ENCODE peak calls at places on chromosomes 3 and 15, in four cellular contexts. N is HepG2, S is K562, U is SK-N-SH. W is an unnamed sample.

GRCh38 chr3:183193762-183194701 is 31.5 kb upstream of the LAMP3 start:
- DNase-seq in N (no peak), U (no peak), S (no peak), W (no peak)

GRCh38 chr15:22956257-22956979 is 23.8 kb downstream of the CYFIP1 start:
- DNase-seq in N (no peak), U (peak), S (no peak), W (no peak)

GRCh38 chr3:7410782-7411181 is 549.9 kb downstream of the GRM7 start:
- DNase-seq in N (no peak), U (no peak), S (no peak), W (no peak)

GRCh38 chr3:38516669-38517068 is 20.5 kb downstream of the EXOG start:
- DNase-seq in N (no peak), U (no peak), S (no peak), W (no peak)

GRCh38 chr3:196740476-196741400 is 1.1 kb downstream of the PAK2 start:
- DNase-seq in S (no peak), N (peak), U (peak), W (no peak)

GRCh38 chr3:40616420-40616819 is 91.7 kb downstream of the ZNF621 start:
- DNase-seq in S (no peak), N (no peak), U (peak), W (no peak)

GRCh38 chr15:66722757-66723540 is 20.9 kb downstream of the SMAD6 start:
- DNase-seq in U (no peak), N (no peak), S (no peak), W (no peak)

GRCh38 chr3:133765256-133765655 is 19.1 kb downstream of the TF start:
- DNase-seq in U (no peak), N (no peak), S (no peak), W (no peak)

GRCh38 chr3:194103475-194103874 is 32.5 kb upstream of the HES1 start:
- DNase-seq in U (no peak), S (no peak), N (no peak), W (no peak)

GRCh38 chr15:87916208-87916607 is 340.3 kb downstream of the NTRK3 start:
- DNase-seq in U (no peak), S (no peak), N (no peak), W (no peak)

GRCh38 chr3:71724584-71725278 is 471 bp downstream of the EIF4E3 start:
- DNase-seq in N (no peak), U (peak), S (no peak), W (no peak)

GRCh38 chr3:134628884-134629283 is 21.9 kb downstream of the KY start:
- DNase-seq in N (no peak), U (no peak), S (no peak), W (no peak)

GRCh38 chr3:154427685-154428291 is 2.2 kb downstream of the GPR149 start:
- DNase-seq in S (no peak), U (peak), N (no peak), W (no peak)

GRCh38 chr3:194661374-194661773 is 10.6 kb downstream of the LSG1 start:
- DNase-seq in S (no peak), N (no peak), U (no peak), W (no peak)

GRCh38 chr3:107198522-107199271 is 178.5 kb upstream of the CCDC54 start:
- DNase-seq in N (no peak), U (no peak), S (no peak), W (no peak)

GRCh38 chr3:181212271-181212670 is 222.7 kb upstream of the DNAJC19 start:
- DNase-seq in U (no peak), S (no peak), N (no peak), W (no peak)

GRCh38 chr15:87224409-87224808 is 1032.1 kb downstream of the NTRK3 start:
- DNase-seq in S (no peak), U (no peak), N (no peak), W (no peak)

GRCh38 chr3:7709383-7710082 is 792.1 kb upstream of the LMCD1 start:
- DNase-seq in U (no peak), N (no peak), S (no peak), W (peak)

GRCh38 chr15:44584162-44584749 is 47.3 kb downstream of the EIF3J start:
- DNase-seq in S (no peak), U (peak), N (peak), W (peak)

GRCh38 chr15:85543741-85544155 is 163.3 kb downstream of the AKAP13 start:
- DNase-seq in S (no peak), U (no peak), N (no peak), W (no peak)

GRCh38 chr3:150407818-150408231 is 273 bp upstream of the TSC22D2 start:
- DNase-seq in N (no peak), S (peak), U (no peak), W (peak)

GRCh38 chr3:99474776-99475175 is 163.6 kb upstream of the COL8A1 start:
- DNase-seq in U (no peak), S (no peak), N (no peak), W (no peak)

GRCh38 chr3:43641306-43642114 is 19.7 kb upstream of the ANO10 start:
- DNase-seq in N (no peak), U (no peak), S (no peak), W (no peak)

GRCh38 chr3:150495563-150496168 is 50.6 kb downstream of the SERP1 start:
- DNase-seq in N (peak), S (peak), U (peak), W (peak)

GRCh38 chr3:87727783-87728182 is 331.0 kb downstream of the CGGBP1 start:
- DNase-seq in N (no peak), S (no peak), U (no peak), W (no peak)

GRCh38 chr15:63246691-63247464 is 30.5 kb upstream of the APH1B start:
- DNase-seq in S (no peak), N (peak), U (no peak), W (no peak)

GRCh38 chr15:80929225-80929624 is 60.4 kb downstream of the MESD start:
- DNase-seq in S (no peak), U (no peak), N (no peak), W (no peak)

GRCh38 chr3:194328080-194328571 is 23.0 kb downstream of the CPN2 start:
- DNase-seq in U (peak), N (no peak), S (peak), W (no peak)

GRCh38 chr3:26559252-26559651 is 63.3 kb upstream of the LRRC3B start:
- DNase-seq in S (no peak), N (no peak), U (peak), W (no peak)

DNA sequence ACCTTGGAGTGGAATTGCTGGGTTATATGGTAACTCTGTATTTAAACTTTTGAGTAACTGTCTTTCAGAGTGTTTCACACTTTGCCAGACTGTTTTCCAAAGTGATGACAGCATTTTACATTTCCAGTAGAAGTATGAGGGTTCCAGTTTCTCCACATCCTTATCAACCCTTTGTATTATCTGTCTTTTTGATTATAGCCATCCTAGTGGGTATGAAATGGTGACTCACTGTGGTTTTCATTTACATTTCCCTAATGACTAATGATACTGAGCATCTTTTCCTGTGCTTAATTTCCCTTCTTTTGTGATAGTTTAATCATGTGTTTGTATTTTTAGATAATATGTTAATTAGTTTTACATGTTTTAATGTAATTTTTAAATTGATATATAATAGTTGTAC is 138.1 kb upstream of the DAZL start:
- DNase-seq in U (no peak), N (no peak), S (no peak), W (no peak)
- TF ChIP-seq ELF1 in U (no peak), N (no peak), S (no peak), W (no peak)

GRCh38 chr3:147652682-147653081 is 243.5 kb downstream of the ZIC1 start:
- DNase-seq in S (no peak), N (no peak), U (no peak), W (no peak)

GRCh38 chr3:147654827-147655226 is 245.7 kb downstream of the ZIC1 start:
- DNase-seq in S (no peak), N (no peak), U (no peak), W (no peak)

GRCh38 chr3:147656023-147656422 is 246.9 kb downstream of the ZIC1 start:
- DNase-seq in U (no peak), S (no peak), N (no peak), W (no peak)

GRCh38 chr3:147653309-147653923 is 244.3 kb downstream of the ZIC1 start:
- DNase-seq in S (no peak), U (no peak), N (no peak), W (no peak)

GRCh38 chr3:147655236-147655635 is 246.1 kb downstream of the ZIC1 start:
- DNase-seq in N (no peak), S (no peak), U (no peak), W (no peak)
- TF ChIP-seq ELF1 in N (no peak), S (no peak), U (no peak), W (no peak)

GRCh38 chr15:58957101-58957973 is 23.9 kb upstream of the SLTM start:
- DNase-seq in U (peak), N (peak), S (peak), W (peak)
- TF ChIP-seq ELF1 in U (no peak), N (no peak), S (no peak), W (no peak)

GRCh38 chr3:115217678-115218451 is 70.8 kb upstream of the ZBTB20 start:
- DNase-seq in U (peak), N (peak), S (peak), W (peak)
- TF ChIP-seq ELF1 in U (no peak), N (no peak), S (no peak), W (no peak)

DNA sequence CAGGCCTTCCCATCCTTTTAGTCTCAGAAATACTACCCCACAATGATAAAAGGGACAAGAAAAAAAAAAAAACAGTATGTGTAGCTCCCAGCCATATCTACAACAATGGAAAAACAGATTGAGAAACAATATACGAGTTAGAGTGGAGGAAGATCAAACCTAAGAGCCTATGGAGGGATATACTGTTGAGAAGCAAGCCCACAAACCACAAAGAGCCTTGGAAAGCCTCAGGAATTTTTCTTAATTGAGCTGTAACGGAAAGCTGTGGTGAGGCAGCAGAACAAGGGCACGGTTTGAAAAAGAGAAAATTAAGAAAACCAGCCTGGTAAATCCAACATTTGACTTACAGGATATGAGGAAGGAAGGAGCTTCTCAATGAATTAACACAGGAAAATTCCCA is 21.4 kb downstream of the KPNA1 start:
- DNase-seq in N (no peak), U (no peak), S (no peak), W (no peak)
- TF ChIP-seq ELF1 in N (no peak), U (no peak), S (no peak), W (no peak)

GRCh38 chr3:46168583-46168982 is 39.5 kb downstream of the CCR1 start:
- DNase-seq in N (no peak), U (no peak), S (no peak), W (no peak)
- TF ChIP-seq ELF1 in N (no peak), U (no peak), S (no peak), W (no peak)

DNA sequence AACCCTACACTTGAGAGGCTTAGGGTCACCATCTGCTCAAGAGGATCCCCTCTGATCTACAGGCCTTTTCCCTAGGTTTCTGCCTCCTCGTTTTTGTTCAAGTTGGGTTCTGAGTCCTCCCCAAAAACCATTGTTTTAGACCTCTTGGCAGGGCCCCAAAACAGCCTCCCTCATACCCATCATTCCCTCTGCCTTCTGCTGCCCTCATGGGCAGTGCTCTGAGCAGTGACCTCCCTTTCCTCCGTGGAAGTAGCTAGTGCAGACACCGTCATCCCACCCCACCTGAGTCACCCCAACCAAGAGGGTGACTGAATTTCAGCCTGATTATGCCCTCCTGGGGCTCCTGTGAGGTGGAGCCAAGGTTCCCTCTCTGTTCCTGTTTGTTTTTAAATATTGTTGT is 92.0 kb downstream of the RBPMS2 start:
- DNase-seq in U (no peak), N (no peak), S (no peak), W (no peak)
- TF ChIP-seq ELF1 in U (no peak), N (no peak), S (no peak), W (no peak)

W was measured in HCT116.